ENCODE peak calls at places on chromosomes 6 and 20, in seven cellular contexts. V, E, S, G, T, D and J are unnamed samples.
A peak's percentile ranks its signal among the peaks of the same experiment; 100 is the strongest.

GRCh38 chr6:156262014-156262413 is 515.2 kb upstream of the ARID1B start:
- DNase-seq in V (no peak), E (no peak), G (no peak), D (no peak), S (no peak), T (no peak), J (no peak)

GRCh38 chr20:49570161-49570827 is 2.4 kb upstream of the PTGIS start:
- DNase-seq in G (no peak), T (peak; percentile 48), D (no peak), V (no peak), E (no peak), S (no peak), J (no peak)

GRCh38 chr6:87728706-87729105 is 26.7 kb upstream of the AKIRIN2 start:
- DNase-seq in V (no peak), T (no peak), D (no peak), G (no peak), E (no peak), S (no peak), J (no peak)

GRCh38 chr20:34701405-34702085 is 2.6 kb upstream of the TP53INP2 start:
- DNase-seq in D (peak; percentile 37), T (no peak), E (no peak), V (no peak), S (no peak), G (no peak), J (no peak)

GRCh38 chr6:43657221-43657802 is 12.5 kb downstream of the RSPH9 start:
- DNase-seq in S (no peak), G (no peak), V (no peak), E (no peak), D (no peak), T (no peak), J (no peak)

GRCh38 chr20:62241501-62241900 is 3.2 kb downstream of the OSBPL2 start:
- DNase-seq in V (no peak), T (no peak), G (no peak), S (no peak), D (no peak), E (no peak), J (no peak)

GRCh38 chr20:50029697-50030428 is 47.1 kb downstream of the SNAI1 start:
- DNase-seq in S (peak; percentile 72), G (no peak), T (peak; percentile 92), D (peak; percentile 78), E (no peak), V (peak; percentile 98), J (peak; percentile 92)

GRCh38 chr6:158416841-158417759 is 104.8 kb downstream of the TULP4 start:
- DNase-seq in S (no peak), D (no peak), T (no peak), E (no peak), G (no peak), V (no peak), J (peak; percentile 32)

GRCh38 chr6:154821638-154822037 is 88.4 kb downstream of the SCAF8 start:
- DNase-seq in G (no peak), T (no peak), S (no peak), E (no peak), V (no peak), D (no peak), J (no peak)

GRCh38 chr6:145169726-145170125 is 565.6 kb downstream of the EPM2A start:
- DNase-seq in E (no peak), S (no peak), D (no peak), G (no peak), T (no peak), V (no peak), J (no peak)

GRCh38 chr20:46512943-46513844 is at the start of gene ZNF334:
- DNase-seq in G (no peak), E (no peak), T (peak; percentile 70), V (peak; percentile 51), D (peak; percentile 70), S (peak; percentile 81), J (peak; percentile 0)

GRCh38 chr20:8291200-8291599 is 159.1 kb downstream of the PLCB1 start:
- DNase-seq in E (no peak), S (no peak), T (no peak), V (peak; percentile 12), D (no peak), G (no peak), J (no peak)

GRCh38 chr20:47995661-47996060 is 210.4 kb upstream of the SULF2 start:
- DNase-seq in E (no peak), V (no peak), D (no peak), T (no peak), S (no peak), G (no peak), J (no peak)

GRCh38 chr20:46218656-46219055 is 89.6 kb downstream of the CDH22 start:
- DNase-seq in D (no peak), G (no peak), E (no peak), V (no peak), S (no peak), T (no peak), J (no peak)

GRCh38 chr6:122289721-122290501 is 109.5 kb upstream of the HSF2 start:
- DNase-seq in V (peak; percentile 60), T (no peak), D (no peak), S (no peak), G (no peak), E (no peak), J (peak; percentile 4)

GRCh38 chr20:46057856-46058655 is 29.0 kb downstream of the SLC12A5 start:
- DNase-seq in T (peak; percentile 74), S (peak; percentile 78), V (peak; percentile 50), E (no peak), D (peak; percentile 74), G (no peak), J (peak; percentile 2)

GRCh38 chr6:167793421-167793820 is 33.3 kb upstream of the AFDN start:
- DNase-seq in G (no peak), E (no peak), D (no peak), S (no peak), V (no peak), T (no peak), J (no peak)

GRCh38 chr6:109260126-109260525 is 122.1 kb downstream of the CD164 start:
- DNase-seq in S (no peak), D (no peak), T (no peak), V (peak; percentile 32), G (no peak), E (no peak), J (peak; percentile 54)

GRCh38 chr6:132712366-132712765 is 1.5 kb downstream of the VNN1 start:
- DNase-seq in D (no peak), V (peak; percentile 59), G (no peak), T (no peak), S (no peak), E (no peak), J (peak; percentile 43)

GRCh38 chr20:1491891-1492642 is 847 bp upstream of the SIRPB2 start:
- DNase-seq in V (no peak), S (no peak), D (no peak), G (no peak), E (no peak), T (no peak), J (no peak)

GRCh38 chr6:46969206-46969605 is 47.5 kb upstream of the ADGRF5 start:
- DNase-seq in V (no peak), T (no peak), D (no peak), S (no peak), G (no peak), E (no peak), J (no peak)